ENCODE peak calls at places on chromosomes 7 and 10, in nine cellular contexts. U is SK-N-SH, I is transverse colon, J is HL-60, C is vagina, E is breast epithelium, X is Panc1, N is HCT116, B is spleen. Y is an unnamed sample.

GRCh38 chr10:33041783-33042437 is 83.9 kb upstream of the ITGB1 start:
- DNase-seq in C (no peak), E (no peak), N (no peak), U (peak; percentile 50), I (no peak), B (no peak), J (no peak), X (no peak), Y (no peak)

GRCh38 chr7:150383710-150384397 is 4.7 kb downstream of the ZNF775 start:
- DNase-seq in U (peak; percentile 49), I (peak; percentile 87), X (no peak), B (no peak), J (no peak), E (no peak), N (no peak), C (no peak), Y (peak; percentile 83)

GRCh38 chr10:132722980-132723970 is 62.7 kb downstream of the NKX6-2 start:
- DNase-seq in N (no peak), X (no peak), U (no peak), B (no peak), J (no peak), I (no peak), C (no peak), E (no peak), Y (no peak)

GRCh38 chr7:131546126-131546525 is 10.3 kb downstream of the PODXL start:
- DNase-seq in U (no peak), E (no peak), X (no peak), I (peak; percentile 29), J (no peak), C (no peak), B (peak; percentile 32), N (no peak), Y (peak; percentile 60)

GRCh38 chr7:51226916-51227535 is 89.6 kb downstream of the COBL start:
- DNase-seq in C (peak; percentile 84), B (no peak), U (no peak), N (no peak), E (no peak), J (no peak), X (no peak), I (no peak), Y (no peak)

GRCh38 chr10:109906346-109906745 is 17.0 kb downstream of the XPNPEP1 start:
- DNase-seq in X (no peak), J (no peak), U (no peak), C (no peak), I (peak; percentile 37), B (no peak), N (no peak), E (no peak), Y (no peak)

GRCh38 chr10:133162178-133162909 is 2.3 kb downstream of the KNDC1 start:
- DNase-seq in B (no peak), U (no peak), N (no peak), C (no peak), E (peak; percentile 48), X (no peak), I (no peak), J (no peak), Y (no peak)

GRCh38 chr7:156702399-156702798 is 61.8 kb downstream of the RNF32 start:
- DNase-seq in N (no peak), J (no peak), X (no peak), B (no peak), U (no peak), C (no peak), I (no peak), E (no peak), Y (no peak)

GRCh38 chr7:21704362-21704761 is 161.5 kb downstream of the DNAH11 start:
- DNase-seq in I (no peak), J (no peak), B (no peak), U (no peak), E (no peak), N (no peak), X (no peak), C (no peak), Y (no peak)

GRCh38 chr10:120582753-120583152 is 125.7 kb downstream of the PLPP4 start:
- DNase-seq in E (no peak), B (no peak), U (no peak), J (no peak), C (no peak), X (no peak), N (no peak), I (no peak), Y (no peak)

GRCh38 chr10:42998481-42999384 is 78.1 kb upstream of the RET start:
- DNase-seq in C (no peak), B (peak; percentile 66), E (no peak), J (no peak), X (no peak), U (peak; percentile 37), N (no peak), I (no peak), Y (peak; percentile 52)

GRCh38 chr10:73840403-73841301 is 29.3 kb upstream of the NDST2 start:
- DNase-seq in I (no peak), E (no peak), J (no peak), U (no peak), C (no peak), B (no peak), X (no peak), N (no peak), Y (no peak)

GRCh38 chr10:59557052-59557451 is 152.6 kb downstream of the SLC16A9 start:
- DNase-seq in C (no peak), B (no peak), X (no peak), E (no peak), I (no peak), U (peak; percentile 40), J (no peak), N (no peak), Y (no peak)

GRCh38 chr10:59560990-59561389 is 148.7 kb downstream of the SLC16A9 start:
- DNase-seq in J (no peak), N (no peak), X (no peak), B (no peak), U (no peak), I (no peak), E (no peak), C (no peak), Y (no peak)

GRCh38 chr10:59560161-59560560 is 149.5 kb downstream of the SLC16A9 start:
- DNase-seq in J (no peak), N (no peak), U (no peak), X (no peak), B (no peak), C (no peak), I (no peak), E (no peak), Y (no peak)

GRCh38 chr10:59557642-59558041 is 152.0 kb downstream of the SLC16A9 start:
- DNase-seq in B (no peak), N (no peak), I (no peak), E (no peak), X (no peak), U (no peak), C (no peak), J (no peak), Y (no peak)

DNA sequence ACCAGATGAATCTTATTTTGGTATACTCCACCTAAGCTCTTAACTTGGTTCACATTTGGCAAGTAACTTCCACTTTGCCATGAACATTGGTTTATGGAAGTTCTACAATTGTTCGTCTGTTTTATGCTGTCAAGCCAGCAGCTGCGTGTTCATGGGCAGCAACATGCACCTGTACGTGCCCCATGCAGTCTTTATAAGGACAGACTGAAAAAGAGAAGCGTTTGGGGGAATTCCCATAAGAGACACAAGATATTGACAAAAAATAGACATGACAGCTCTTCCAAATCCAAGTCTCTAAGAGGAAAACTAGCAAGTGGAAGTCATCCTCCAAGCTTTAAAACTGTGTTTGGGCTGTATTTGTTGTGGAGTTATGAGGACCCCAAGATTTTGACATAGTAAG is 151.6 kb downstream of the SLC16A9 start:
- DNase-seq in X (no peak), E (no peak), I (no peak), U (no peak), B (no peak), J (no peak), N (no peak), C (no peak), Y (no peak)
- H3K27ac ChIP-seq in X (no peak overlapping the region), E (no peak overlapping the region), I (no peak overlapping the region), U (peak overlapping the region; percentile 50), B (no peak overlapping the region), J (no peak overlapping the region), N (no peak overlapping the region), C (no peak overlapping the region), Y (no peak overlapping the region)

GRCh38 chr7:99040104-99040958 is 103.6 kb downstream of the SMURF1 start:
- DNase-seq in N (peak; percentile 68), B (peak; percentile 81), J (peak; percentile 62), C (no peak), U (peak; percentile 97), X (peak; percentile 78), I (peak; percentile 85), E (peak; percentile 77), Y (peak; percentile 93)
- TF ChIP-seq POLR2AphosphoS5 in N (no peak), B (no peak), J (no peak), C (no peak), U (no peak), X (no peak), I (no peak), E (no peak), Y (peak; percentile 55)

GRCh38 chr7:29480456-29480855 is 83.2 kb upstream of the PRR15 start:
- DNase-seq in U (no peak), N (no peak), I (no peak), X (no peak), C (no peak), J (no peak), B (no peak), E (no peak), Y (peak; percentile 68)
- H3K27ac ChIP-seq in U (no peak overlapping the region), N (no peak overlapping the region), I (peak overlapping the region; percentile 81), X (no peak overlapping the region), C (peak overlapping the region; percentile 30), J (no peak overlapping the region), B (no peak overlapping the region), E (no peak overlapping the region), Y (peak overlapping the region; percentile 75)

GRCh38 chr10:75664968-75665367 is 233.5 kb downstream of the LRMDA start:
- DNase-seq in N (no peak), J (no peak), C (no peak), I (no peak), E (no peak), X (no peak), B (no peak), U (no peak), Y (no peak)

GRCh38 chr10:75660833-75661232 is 229.4 kb downstream of the LRMDA start:
- DNase-seq in N (no peak), X (no peak), J (no peak), U (peak; percentile 13), C (no peak), B (no peak), I (no peak), E (no peak), Y (no peak)

GRCh38 chr10:75663947-75664664 is 232.7 kb downstream of the LRMDA start:
- DNase-seq in E (no peak), X (no peak), N (no peak), J (no peak), C (no peak), U (no peak), B (no peak), I (no peak), Y (no peak)

GRCh38 chr10:75658915-75659314 is 227.5 kb downstream of the LRMDA start:
- DNase-seq in E (no peak), J (no peak), N (no peak), C (no peak), B (no peak), X (no peak), I (no peak), U (no peak), Y (no peak)

DNA sequence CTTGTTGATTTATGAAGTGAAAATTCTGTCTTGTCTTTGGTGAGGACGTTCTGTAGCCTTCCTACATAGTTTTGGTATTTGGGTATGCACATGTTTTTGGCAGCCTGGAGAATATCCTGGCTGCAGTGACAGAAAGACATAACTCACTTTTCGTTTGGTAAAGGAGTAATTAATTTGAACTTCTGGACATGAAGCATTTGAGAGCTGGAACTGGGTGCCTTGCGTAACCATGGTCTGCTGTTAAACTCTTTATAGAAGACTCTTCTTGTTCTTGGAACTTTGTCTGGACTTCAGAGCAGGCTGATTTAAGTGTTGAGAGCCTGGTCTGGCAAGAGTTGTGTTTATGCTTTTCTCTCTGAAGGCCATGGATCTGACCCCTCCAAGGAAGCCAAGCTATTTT is 231.3 kb downstream of the LRMDA start:
- DNase-seq in B (no peak), J (no peak), E (no peak), N (no peak), X (no peak), U (no peak), I (peak; percentile 37), C (peak; percentile 92), Y (peak; percentile 90)
- TF ChIP-seq POLR2AphosphoS5 in B (no peak), J (no peak), E (peak; percentile 99), N (no peak), X (no peak), U (no peak), I (peak; percentile 84), C (peak; percentile 33), Y (peak; percentile 96)

Y was measured in sigmoid colon.